ENCODE peak calls at places on chromosomes 11 and 22, in nine cellular contexts. L is HepG2, Y is transverse colon, V is K562, Z is tibial nerve, G is A549, D is stomach, H is suprapubic skin, N is ovary. K is an unnamed sample. For H3K4me1, the result is how much of the 10 kb centered on the place peaks cover.

GRCh38 chr11:75283391-75283931 is 42.9 kb downstream of the TPBGL start:
- DNase-seq in H (no peak), Z (no peak), G (no peak), L (no peak), Y (no peak), V (no peak), N (no peak), D (no peak), K (no peak)

GRCh38 chr11:65506770-65507485 is 8.1 kb downstream of the MALAT1 start:
- DNase-seq in H (no peak), Z (no peak), N (peak), V (no peak), Y (peak), L (no peak), D (peak), G (no peak), K (peak)

GRCh38 chr22:39820266-39820665 is 73.3 kb downstream of the ENTHD1 start:
- DNase-seq in G (peak), H (no peak), L (no peak), N (no peak), D (no peak), V (no peak), Z (no peak), Y (no peak), K (no peak)

GRCh38 chr11:67366546-67366945 is 6.9 kb downstream of the CLCF1 start:
- DNase-seq in Z (no peak), Y (no peak), L (no peak), D (no peak), H (no peak), V (no peak), G (no peak), N (peak), K (peak)

GRCh38 chr11:68962527-68963250 is 18.1 kb downstream of the MRGPRD start:
- DNase-seq in D (no peak), L (no peak), Z (no peak), H (no peak), N (no peak), V (no peak), G (peak), Y (peak), K (peak)

GRCh38 chr11:103338621-103339484 is 229.6 kb downstream of the DYNC2H1 start:
- DNase-seq in Y (no peak), N (no peak), H (no peak), Z (no peak), G (peak), D (no peak), L (no peak), V (no peak), K (no peak)

GRCh38 chr11:70503878-70504240 is 105.5 kb downstream of the CTTN start:
- DNase-seq in Z (no peak), N (no peak), V (peak), D (no peak), L (no peak), H (no peak), G (no peak), Y (peak), K (peak)

GRCh38 chr11:120511116-120511803 is at the start of gene GRIK4:
- DNase-seq in G (peak), Y (peak), Z (peak), D (peak), L (peak), V (peak), N (peak), H (peak), K (peak)

GRCh38 chr11:43376594-43376993 is 17.9 kb downstream of the TTC17 start:
- DNase-seq in V (no peak), N (no peak), L (peak), D (no peak), Y (no peak), G (peak), Z (no peak), H (no peak), K (no peak)

GRCh38 chr22:30240541-30241417 is 5.8 kb downstream of the LIF start:
- DNase-seq in N (no peak), Y (no peak), L (no peak), D (no peak), H (no peak), G (no peak), Z (no peak), V (no peak), K (no peak)

GRCh38 chr11:12889243-12889642 is 119.9 kb upstream of the RASSF10 start:
- DNase-seq in G (no peak), L (no peak), D (no peak), H (no peak), Y (no peak), N (peak), V (no peak), Z (no peak), K (peak)

GRCh38 chr11:120339394-120339890 is 3.2 kb downstream of the ARHGEF12 start:
- DNase-seq in Z (no peak), V (peak), L (peak), H (no peak), Y (peak), N (no peak), G (no peak), D (peak), K (no peak)

GRCh38 chr11:59102259-59102765 is 4.7 kb upstream of the FAM111B start:
- DNase-seq in V (peak), G (peak), Y (peak), H (peak), D (peak), Z (peak), L (no peak), N (no peak), K (peak)

GRCh38 chr11:130519128-130519932 is 70.9 kb downstream of the ADAMTS15 start:
- DNase-seq in Z (no peak), L (no peak), V (no peak), D (peak), G (no peak), N (no peak), H (no peak), Y (no peak), K (no peak)

GRCh38 chr22:28410050-28410816 is 269.4 kb downstream of the TTC28 start:
- DNase-seq in Y (no peak), H (no peak), G (no peak), V (no peak), N (no peak), D (no peak), Z (no peak), L (no peak), K (no peak)

GRCh38 chr22:46108564-46109473 is 41.5 kb upstream of the PPARA start:
- DNase-seq in H (no peak), D (peak), N (peak), L (peak), V (peak), Z (no peak), G (peak), Y (peak), K (peak)

GRCh38 chr22:46112405-46112804 is 37.9 kb upstream of the PPARA start:
- DNase-seq in Y (no peak), Z (no peak), L (no peak), G (no peak), D (no peak), N (peak), H (no peak), V (no peak), K (no peak)

GRCh38 chr22:46111645-46112306 is 38.5 kb upstream of the PPARA start:
- DNase-seq in H (no peak), L (no peak), G (no peak), D (no peak), V (no peak), N (peak), Y (no peak), Z (no peak), K (no peak)

GRCh38 chr22:46109474-46110003 is 40.8 kb upstream of the PPARA start:
- DNase-seq in L (no peak), Y (no peak), H (no peak), Z (no peak), G (no peak), N (peak), D (no peak), V (no peak), K (no peak)

GRCh38 chr22:46110215-46110614 is 40.1 kb upstream of the PPARA start:
- DNase-seq in Y (no peak), V (peak), N (peak), L (no peak), H (no peak), Z (no peak), D (no peak), G (no peak), K (peak)
- H3K4me1 ChIP-seq in Y (half or more), V (half or more), N (half or more), L (half or more), H (half or more), Z (half or more), D (half or more), G (half or more), K (half or more)

GRCh38 chr11:18588297-18589252 is at the start of gene UEVLD:
- DNase-seq in Z (peak), G (peak), Y (peak), H (peak), L (peak), D (peak), N (peak), V (peak), K (peak)
- TF ChIP-seq POLR2A in Z (no peak), G (peak), Y (peak), H (peak), L (peak), D (no peak), N (peak), V (peak), K (peak)

GRCh38 chr11:63530021-63530420 is 6.6 kb upstream of the PLAAT4 start:
- DNase-seq in G (no peak), Y (no peak), D (no peak), H (no peak), V (no peak), N (no peak), Z (no peak), L (no peak), K (no peak)

GRCh38 chr11:63532150-63532549 is 4.5 kb upstream of the PLAAT4 start:
- DNase-seq in H (no peak), Y (no peak), V (no peak), N (no peak), D (no peak), L (no peak), Z (no peak), G (no peak), K (no peak)

GRCh38 chr11:63532799-63533475 is 3.7 kb upstream of the PLAAT4 start:
- DNase-seq in Z (no peak), H (no peak), G (no peak), D (no peak), L (no peak), N (no peak), Y (no peak), V (no peak), K (no peak)

GRCh38 chr11:63523151-63523550 is 13.5 kb upstream of the PLAAT4 start:
- DNase-seq in V (no peak), N (no peak), Y (no peak), Z (no peak), H (no peak), G (peak), D (no peak), L (no peak), K (no peak)

GRCh38 chr11:63527667-63528066 is 8.9 kb upstream of the PLAAT4 start:
- DNase-seq in L (no peak), N (no peak), Y (no peak), D (no peak), H (no peak), Z (no peak), G (no peak), V (no peak), K (no peak)
- TF ChIP-seq EP300 in L (no peak), N (no peak), Y (no peak), D (no peak), H (no peak), Z (no peak), G (no peak), V (no peak), K (no peak)

DNA sequence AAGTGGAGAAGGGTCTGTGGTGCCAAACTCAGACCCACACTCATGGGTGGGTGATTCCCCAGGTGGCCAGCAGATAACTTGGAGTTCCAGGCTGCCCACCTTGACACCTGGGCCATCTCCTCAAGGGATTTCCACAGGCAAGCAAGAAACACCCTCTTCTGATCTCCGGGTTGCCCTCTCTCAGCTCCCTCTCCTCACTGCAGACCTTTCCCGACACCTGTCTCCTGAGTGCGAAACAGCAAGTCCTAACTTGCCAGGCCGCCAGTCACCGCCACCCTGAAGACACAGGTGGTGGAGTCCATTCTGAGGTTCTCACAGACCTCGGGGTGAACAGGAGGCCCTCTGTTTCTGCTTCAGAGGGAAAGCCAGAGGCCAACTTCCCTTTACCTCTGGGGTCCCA is 16.6 kb downstream of the GALNT18 start:
- DNase-seq in H (no peak), D (no peak), L (no peak), G (no peak), V (no peak), N (no peak), Z (no peak), Y (no peak), K (no peak)
- H3K4me1 ChIP-seq in H (under half), D (under half), L (under half), G (under half), V (under half), N (under half), Z (under half), Y (under half), K (under half)

GRCh38 chr11:449889-450808 is at the start of gene PTDSS2:
- DNase-seq in N (peak), G (peak), Z (peak), H (peak), V (peak), L (peak), Y (peak), D (peak), K (peak)
- TF ChIP-seq POLR2A in N (peak), G (peak), Z (peak), H (no peak), V (peak), L (no peak), Y (peak), D (no peak), K (peak)

GRCh38 chr11:72836111-72836510 is 21.9 kb downstream of the ATG16L2 start:
- DNase-seq in V (no peak), N (no peak), L (no peak), G (no peak), D (no peak), Y (no peak), Z (no peak), H (no peak), K (peak)
- TF ChIP-seq EP300 in V (no peak), N (no peak), L (no peak), G (no peak), D (no peak), Y (no peak), Z (peak), H (no peak), K (no peak)

GRCh38 chr11:77209663-77210062 is 81.6 kb downstream of the MYO7A start:
- DNase-seq in G (no peak), V (no peak), Y (no peak), N (no peak), L (no peak), Z (no peak), D (no peak), H (no peak), K (no peak)

GRCh38 chr11:77207019-77207485 is 79.0 kb downstream of the MYO7A start:
- DNase-seq in L (no peak), D (no peak), G (no peak), Y (no peak), N (no peak), H (no peak), Z (no peak), V (no peak), K (no peak)

GRCh38 chr11:77206264-77207018 is 78.4 kb downstream of the MYO7A start:
- DNase-seq in L (no peak), G (no peak), D (no peak), H (no peak), Z (no peak), N (no peak), V (no peak), Y (no peak), K (no peak)

GRCh38 chr11:77207618-77208313 is 79.7 kb downstream of the MYO7A start:
- DNase-seq in N (no peak), H (no peak), Y (no peak), D (no peak), Z (no peak), L (no peak), G (no peak), V (no peak), K (no peak)

DNA sequence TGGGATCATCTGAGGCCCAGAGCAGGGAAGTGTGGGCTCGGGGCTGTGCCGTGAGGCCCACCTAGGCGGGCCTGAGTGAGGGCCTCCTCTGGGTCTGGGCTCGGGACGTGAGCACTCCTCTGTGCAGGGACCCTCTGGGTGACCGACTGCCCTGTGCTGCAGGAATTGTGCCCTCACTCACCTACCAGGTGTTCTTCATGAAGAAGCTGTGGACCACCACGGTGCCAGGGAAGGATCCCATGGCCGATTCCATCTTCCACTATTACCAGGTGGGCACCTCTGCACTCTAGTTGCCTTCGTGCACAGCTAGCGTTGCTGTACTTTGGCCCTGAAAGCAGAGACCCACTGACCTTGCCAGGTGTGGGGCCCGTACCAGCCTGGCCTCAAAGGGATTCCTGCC is 80.5 kb downstream of the MYO7A start:
- DNase-seq in D (no peak), H (no peak), N (no peak), Z (no peak), V (no peak), G (no peak), Y (no peak), L (no peak), K (no peak)
- H3K4me1 ChIP-seq in D (under half), H (under half), N (under half), Z (under half), V (under half), G (under half), Y (under half), L (under half), K (under half)

K was measured in sigmoid colon.